ENCODE peak calls at places on chromosomes 5 and 9, in nine cellular contexts. S is foreskin fibroblast; N is OCI-M1; M is progenitor cell of endocrine pancreas; H is CD4-positive, alpha-beta T cell; A is effector CD4-positive, alpha-beta T cell; R is activated T-helper 1 cell treated with Interleukin-2 at 50 U/mL for 16 hours; C is occipital lobe; O is osteoblast. J is an unnamed sample.

GRCh38 chr9:91119679-91120078 is 242.0 kb downstream of the AUH start:
- DNase-seq in S (peak), N (no peak), M (no peak), H (no peak), A (no peak), R (no peak), C (no peak), O (no peak), J (no peak)

GRCh38 chr5:589588-589987 is 22.6 kb upstream of the CEP72 start:
- DNase-seq in S (no peak), N (no peak), M (no peak), H (no peak), A (no peak), R (no peak), C (no peak), O (no peak), J (no peak)

GRCh38 chr5:56167522-56167921 is 65.6 kb downstream of the ANKRD55 start:
- DNase-seq in S (no peak), N (peak), M (no peak), H (no peak), A (no peak), R (no peak), C (no peak), O (no peak), J (no peak)

GRCh38 chr5:106451998-106452397 is 1218.7 kb downstream of the EFNA5 start:
- DNase-seq in S (no peak), N (no peak), M (no peak), H (no peak), A (no peak), R (no peak), C (no peak), O (no peak), J (no peak)

GRCh38 chr5:14945450-14945849 is 73.9 kb upstream of the ANKH start:
- DNase-seq in S (no peak), N (no peak), M (no peak), H (no peak), A (no peak), R (no peak), C (no peak), O (no peak), J (no peak)

GRCh38 chr5:141192110-141192725 is at the start of gene PCDHB10:
- DNase-seq in S (peak), N (peak), M (no peak), H (no peak), A (no peak), R (no peak), C (no peak), O (peak), J (no peak)

GRCh38 chr9:68653141-68653595 is 51.9 kb upstream of the PIP5K1B start:
- DNase-seq in S (no peak), N (no peak), M (no peak), H (no peak), A (no peak), R (no peak), C (no peak), O (no peak), J (no peak)

GRCh38 chr9:131272212-131272611 is 4.1 kb downstream of the FAM78A start:
- DNase-seq in S (no peak), N (peak), M (no peak), H (no peak), A (no peak), R (no peak), C (no peak), O (peak), J (no peak)

GRCh38 chr9:136629879-136630661 is 32.6 kb upstream of the EGFL7 start:
- DNase-seq in S (no peak), N (peak), M (peak), H (peak), A (peak), R (no peak), C (no peak), O (peak), J (peak)

GRCh38 chr9:114266969-114267368 is 55.9 kb upstream of the ORM1 start:
- DNase-seq in S (no peak), N (no peak), M (no peak), H (no peak), A (no peak), R (no peak), C (no peak), O (peak), J (no peak)

GRCh38 chr9:1332161-1332560 is 282.0 kb downstream of the DMRT2 start:
- DNase-seq in S (no peak), N (no peak), M (no peak), H (no peak), A (no peak), R (no peak), C (no peak), O (no peak), J (no peak)

GRCh38 chr5:98941131-98941883 is 12.5 kb upstream of the CHD1 start:
- DNase-seq in S (no peak), N (no peak), M (no peak), H (no peak), A (no peak), R (no peak), C (no peak), O (no peak), J (no peak)

GRCh38 chr9:89999534-90000370 is 394.9 kb downstream of the GADD45G start:
- DNase-seq in S (no peak), N (peak), M (no peak), H (no peak), A (no peak), R (peak), C (no peak), O (peak), J (no peak)